ENCODE peak calls at places on chromosome 19, in six cellular contexts. One of them, this sample, is unnamed.

GRCh38 chr19:982567-983170 is 1.5 kb upstream of the WDR18 start:
- DNase-seq in cardiac fibroblast: peak
- DNase-seq in ACHN: peak
- DNase-seq in AML-193: peak
- DNase-seq in OCI-LY7: peak
- DNase-seq in GM20000: peak
- DNase-seq in this sample: peak

GRCh38 chr19:13163609-13164364 is 13.6 kb downstream of the IER2 start:
- DNase-seq in cardiac fibroblast: peak
- DNase-seq in OCI-LY7: peak
- DNase-seq in ACHN: peak
- DNase-seq in GM20000: peak
- DNase-seq in AML-193: no peak
- DNase-seq in this sample: peak

GRCh38 chr19:51091126-51091525 is 8.4 kb upstream of the KLK14 start:
- DNase-seq in AML-193: no peak
- DNase-seq in ACHN: no peak
- DNase-seq in cardiac fibroblast: peak
- DNase-seq in GM20000: no peak
- DNase-seq in OCI-LY7: no peak
- DNase-seq in this sample: no peak

GRCh38 chr19:29527500-29528328 is 1.9 kb downstream of the VSTM2B start:
- DNase-seq in cardiac fibroblast: no peak
- DNase-seq in OCI-LY7: no peak
- DNase-seq in ACHN: no peak
- DNase-seq in GM20000: no peak
- DNase-seq in AML-193: no peak
- DNase-seq in this sample: no peak

GRCh38 chr19:16359074-16359473 is 34.4 kb downstream of the KLF2 start:
- DNase-seq in OCI-LY7: no peak
- DNase-seq in cardiac fibroblast: no peak
- DNase-seq in GM20000: no peak
- DNase-seq in AML-193: no peak
- DNase-seq in ACHN: no peak
- DNase-seq in this sample: no peak

GRCh38 chr19:16066611-16067104 is 9.6 kb upstream of the TPM4 start:
- DNase-seq in AML-193: peak
- DNase-seq in OCI-LY7: peak
- DNase-seq in cardiac fibroblast: peak
- DNase-seq in ACHN: no peak
- DNase-seq in GM20000: peak
- DNase-seq in this sample: peak

GRCh38 chr19:14582894-14583340 is at the start of gene CLEC17A:
- DNase-seq in AML-193: no peak
- DNase-seq in GM20000: peak
- DNase-seq in ACHN: no peak
- DNase-seq in OCI-LY7: peak
- DNase-seq in cardiac fibroblast: no peak
- DNase-seq in this sample: no peak

GRCh38 chr19:9178901-9179300 is at the start of gene OR7D2:
- DNase-seq in GM20000: no peak
- DNase-seq in AML-193: no peak
- DNase-seq in cardiac fibroblast: peak
- DNase-seq in OCI-LY7: no peak
- DNase-seq in ACHN: no peak
- DNase-seq in this sample: no peak

GRCh38 chr19:53332484-53332883 is 1.1 kb upstream of the ZNF845 start:
- DNase-seq in GM20000: no peak
- DNase-seq in AML-193: no peak
- DNase-seq in cardiac fibroblast: no peak
- DNase-seq in OCI-LY7: no peak
- DNase-seq in ACHN: no peak
- DNase-seq in this sample: no peak

GRCh38 chr19:45306040-45306439 is 16.6 kb downstream of the CKM start:
- DNase-seq in AML-193: no peak
- DNase-seq in OCI-LY7: no peak
- DNase-seq in cardiac fibroblast: peak
- DNase-seq in ACHN: no peak
- DNase-seq in GM20000: no peak
- DNase-seq in this sample: no peak

GRCh38 chr19:3192684-3193083 is 7.0 kb downstream of the NCLN start:
- DNase-seq in ACHN: no peak
- DNase-seq in GM20000: no peak
- DNase-seq in cardiac fibroblast: no peak
- DNase-seq in AML-193: no peak
- DNase-seq in OCI-LY7: no peak
- DNase-seq in this sample: no peak

GRCh38 chr19:13764821-13765394 is 586 bp downstream of the MRI1 start:
- DNase-seq in cardiac fibroblast: peak
- DNase-seq in ACHN: no peak
- DNase-seq in GM20000: peak
- DNase-seq in AML-193: no peak
- DNase-seq in OCI-LY7: no peak
- DNase-seq in this sample: no peak

GRCh38 chr19:8017808-8018207 is 12.4 kb upstream of the ELAVL1 start:
- DNase-seq in cardiac fibroblast: no peak
- DNase-seq in AML-193: peak
- DNase-seq in OCI-LY7: peak
- DNase-seq in ACHN: no peak
- DNase-seq in GM20000: peak
- DNase-seq in this sample: peak

GRCh38 chr19:49862411-49863253 is 4.7 kb downstream of the PNKP start:
- DNase-seq in OCI-LY7: peak
- DNase-seq in GM20000: no peak
- DNase-seq in cardiac fibroblast: no peak
- DNase-seq in AML-193: no peak
- DNase-seq in ACHN: no peak
- DNase-seq in this sample: peak

GRCh38 chr19:29505034-29505824 is 20.6 kb upstream of the VSTM2B start:
- DNase-seq in OCI-LY7: no peak
- DNase-seq in ACHN: no peak
- DNase-seq in cardiac fibroblast: no peak
- DNase-seq in AML-193: no peak
- DNase-seq in GM20000: no peak
- DNase-seq in this sample: no peak

GRCh38 chr19:35566738-35567137 is 3.3 kb upstream of the ATP4A start:
- DNase-seq in GM20000: no peak
- DNase-seq in AML-193: no peak
- DNase-seq in OCI-LY7: no peak
- DNase-seq in ACHN: no peak
- DNase-seq in cardiac fibroblast: no peak
- DNase-seq in this sample: no peak

GRCh38 chr19:16334421-16334820 is 9.8 kb downstream of the KLF2 start:
- DNase-seq in cardiac fibroblast: peak
- DNase-seq in ACHN: no peak
- DNase-seq in OCI-LY7: no peak
- DNase-seq in GM20000: no peak
- DNase-seq in AML-193: no peak
- DNase-seq in this sample: no peak

GRCh38 chr19:15316498-15316897 is 15.8 kb downstream of the BRD4 start:
- DNase-seq in AML-193: no peak
- DNase-seq in OCI-LY7: peak
- DNase-seq in GM20000: peak
- DNase-seq in cardiac fibroblast: peak
- DNase-seq in ACHN: no peak
- DNase-seq in this sample: no peak

GRCh38 chr19:40803857-40804782 is 5.1 kb downstream of the EGLN2 start:
- DNase-seq in ACHN: no peak
- DNase-seq in OCI-LY7: peak
- DNase-seq in GM20000: peak
- DNase-seq in AML-193: no peak
- DNase-seq in cardiac fibroblast: no peak
- DNase-seq in this sample: peak

GRCh38 chr19:39237200-39238184 is 7.3 kb downstream of the IFNL3 start:
- DNase-seq in ACHN: no peak
- DNase-seq in GM20000: peak
- DNase-seq in cardiac fibroblast: no peak
- DNase-seq in AML-193: no peak
- DNase-seq in OCI-LY7: peak
- DNase-seq in this sample: peak

GRCh38 chr19:36577271-36577996 is 4.3 kb upstream of the ZNF529 start:
- DNase-seq in OCI-LY7: no peak
- DNase-seq in cardiac fibroblast: peak
- DNase-seq in GM20000: no peak
- DNase-seq in AML-193: no peak
- DNase-seq in ACHN: no peak
- DNase-seq in this sample: no peak

GRCh38 chr19:11373166-11373884 is 1.1 kb upstream of the SWSAP1 start:
- DNase-seq in OCI-LY7: no peak
- DNase-seq in GM20000: no peak
- DNase-seq in AML-193: no peak
- DNase-seq in cardiac fibroblast: no peak
- DNase-seq in ACHN: no peak
- DNase-seq in this sample: no peak

GRCh38 chr19:49507803-49508494 is 4.5 kb upstream of the FCGRT start:
- DNase-seq in cardiac fibroblast: no peak
- DNase-seq in ACHN: no peak
- DNase-seq in GM20000: no peak
- DNase-seq in AML-193: no peak
- DNase-seq in OCI-LY7: no peak
- DNase-seq in this sample: no peak

GRCh38 chr19:40928859-40929258 is 46.8 kb upstream of the CYP2A7 start:
- DNase-seq in GM20000: no peak
- DNase-seq in OCI-LY7: no peak
- DNase-seq in AML-193: no peak
- DNase-seq in cardiac fibroblast: no peak
- DNase-seq in ACHN: no peak
- DNase-seq in this sample: no peak

GRCh38 chr19:28949535-28949934 is 263.4 kb downstream of the UQCRFS1 start:
- DNase-seq in AML-193: no peak
- DNase-seq in cardiac fibroblast: no peak
- DNase-seq in OCI-LY7: no peak
- DNase-seq in GM20000: no peak
- DNase-seq in ACHN: no peak
- DNase-seq in this sample: no peak